ENCODE peak calls at places on chromosomes 4 and X, in four cellular contexts. One of them, this sample, is unnamed.

GRCh38 chr4:7295201-7295916 is 103.0 kb downstream of the SORCS2 start:
- DNase-seq in left lung: peak
- DNase-seq in K562: no peak
- DNase-seq in uterus: peak
- DNase-seq in this sample: no peak

GRCh38 chrX:105765691-105766090 is 56.6 kb upstream of the NRK start:
- DNase-seq in left lung: no peak
- DNase-seq in K562: no peak
- DNase-seq in uterus: no peak
- DNase-seq in this sample: no peak

GRCh38 chrX:53704294-53704693 is 17.8 kb upstream of the HUWE1 start:
- DNase-seq in uterus: no peak
- DNase-seq in left lung: no peak
- DNase-seq in K562: no peak
- DNase-seq in this sample: no peak

GRCh38 chrX:67480789-67481188 is 63.0 kb upstream of the AR start:
- DNase-seq in uterus: no peak
- DNase-seq in K562: no peak
- DNase-seq in left lung: no peak
- DNase-seq in this sample: no peak

GRCh38 chr4:13844740-13845139 is 217.2 kb upstream of the BOD1L1 start:
- DNase-seq in K562: no peak
- DNase-seq in left lung: no peak
- DNase-seq in uterus: no peak
- DNase-seq in this sample: no peak

GRCh38 chr4:145494666-145495065 is 13.0 kb downstream of the SMAD1 start:
- DNase-seq in K562: no peak
- DNase-seq in uterus: no peak
- DNase-seq in left lung: no peak
- DNase-seq in this sample: no peak

GRCh38 chrX:19776753-19777152 is 110.6 kb downstream of the SH3KBP1 start:
- DNase-seq in K562: no peak
- DNase-seq in left lung: no peak
- DNase-seq in uterus: no peak
- DNase-seq in this sample: no peak

GRCh38 chr4:8343051-8343966 is 73.8 kb downstream of the HTRA3 start:
- DNase-seq in left lung: peak
- DNase-seq in K562: no peak
- DNase-seq in uterus: peak
- DNase-seq in this sample: no peak

GRCh38 chr4:140252144-140252741 is 98.3 kb upstream of the MAML3 start:
- DNase-seq in left lung: no peak
- DNase-seq in uterus: peak
- DNase-seq in K562: no peak
- DNase-seq in this sample: peak

GRCh38 chr4:604131-604530 is 21.2 kb upstream of the PDE6B start:
- DNase-seq in left lung: no peak
- DNase-seq in K562: no peak
- DNase-seq in uterus: no peak
- DNase-seq in this sample: no peak

GRCh38 chr4:55808187-55808586 is 11.4 kb upstream of the EXOC1L start:
- DNase-seq in K562: no peak
- DNase-seq in left lung: no peak
- DNase-seq in uterus: no peak
- DNase-seq in this sample: peak

GRCh38 chr4:83552085-83552484 is 16.2 kb downstream of the GPAT3 start:
- DNase-seq in uterus: no peak
- DNase-seq in left lung: no peak
- DNase-seq in K562: no peak
- DNase-seq in this sample: peak

GRCh38 chr4:49032440-49033161 is 46.5 kb downstream of the CWH43 start:
- DNase-seq in uterus: no peak
- DNase-seq in K562: peak
- DNase-seq in left lung: no peak
- DNase-seq in this sample: peak

GRCh38 chr4:83112239-83112638 is 2.3 kb downstream of the PLAC8 start:
- DNase-seq in uterus: no peak
- DNase-seq in K562: no peak
- DNase-seq in left lung: no peak
- DNase-seq in this sample: no peak

GRCh38 chr4:53113433-53114215 is 251.5 kb downstream of the RASL11B start:
- DNase-seq in uterus: no peak
- DNase-seq in K562: no peak
- DNase-seq in left lung: no peak
- DNase-seq in this sample: no peak

GRCh38 chr4:156321203-156321602 is 367.5 kb upstream of the CTSO start:
- DNase-seq in K562: no peak
- DNase-seq in uterus: no peak
- DNase-seq in left lung: no peak
- DNase-seq in this sample: no peak

DNA sequence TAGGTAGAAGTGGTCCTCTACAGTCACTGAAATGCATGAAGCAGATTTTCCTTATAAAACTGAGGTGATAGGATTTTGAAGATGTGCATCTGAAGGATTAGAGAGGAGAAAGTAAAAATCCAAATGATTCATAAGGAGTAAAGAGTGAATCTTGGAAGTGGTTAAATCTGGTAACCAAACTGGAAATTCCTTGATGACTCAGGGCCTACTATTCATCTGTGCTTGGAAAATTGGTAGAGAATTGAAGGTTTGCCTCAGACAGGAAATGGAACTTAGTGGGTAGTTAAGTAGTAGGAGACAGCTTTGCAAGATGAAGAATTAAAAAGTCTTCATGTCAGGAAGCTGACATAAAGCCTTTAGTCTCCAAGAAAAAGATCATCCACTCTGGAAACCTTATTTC is 368.9 kb upstream of the CTSO start:
- DNase-seq in uterus: no peak
- DNase-seq in K562: no peak
- DNase-seq in left lung: no peak
- DNase-seq in this sample: no peak
- H3K4me3 ChIP-seq in uterus: no peak
- H3K4me3 ChIP-seq in K562: no peak
- H3K4me3 ChIP-seq in left lung: no peak
- H3K4me3 ChIP-seq in this sample: no peak

GRCh38 chrX:147478899-147479298 is 432.8 kb upstream of the FMR1 start:
- DNase-seq in left lung: no peak
- DNase-seq in uterus: no peak
- DNase-seq in K562: no peak
- DNase-seq in this sample: no peak

DNA sequence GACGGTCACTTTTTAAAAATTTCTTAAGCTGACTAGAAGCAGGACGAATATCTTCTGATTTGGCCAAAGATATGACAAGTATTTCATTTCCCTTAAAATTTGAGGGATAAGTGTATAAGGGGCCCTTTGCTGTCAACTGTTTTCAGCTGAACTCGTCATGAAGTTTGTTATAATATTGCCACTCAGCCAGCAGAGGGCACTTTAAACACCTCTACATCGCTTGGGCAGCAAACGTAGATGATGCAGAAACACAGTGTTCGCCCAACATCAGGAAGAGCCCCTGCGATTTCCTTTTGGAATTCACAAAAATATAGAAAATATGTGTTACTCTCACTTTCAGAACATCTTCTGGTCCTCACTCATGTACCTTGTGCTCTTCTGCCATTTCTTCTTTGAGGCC is 435.7 kb upstream of the FMR1 start:
- DNase-seq in left lung: no peak
- DNase-seq in uterus: no peak
- DNase-seq in K562: peak
- DNase-seq in this sample: no peak
- TF ChIP-seq CTCF in left lung: no peak
- TF ChIP-seq CTCF in uterus: no peak
- TF ChIP-seq CTCF in K562: no peak
- TF ChIP-seq CTCF in this sample: peak

DNA sequence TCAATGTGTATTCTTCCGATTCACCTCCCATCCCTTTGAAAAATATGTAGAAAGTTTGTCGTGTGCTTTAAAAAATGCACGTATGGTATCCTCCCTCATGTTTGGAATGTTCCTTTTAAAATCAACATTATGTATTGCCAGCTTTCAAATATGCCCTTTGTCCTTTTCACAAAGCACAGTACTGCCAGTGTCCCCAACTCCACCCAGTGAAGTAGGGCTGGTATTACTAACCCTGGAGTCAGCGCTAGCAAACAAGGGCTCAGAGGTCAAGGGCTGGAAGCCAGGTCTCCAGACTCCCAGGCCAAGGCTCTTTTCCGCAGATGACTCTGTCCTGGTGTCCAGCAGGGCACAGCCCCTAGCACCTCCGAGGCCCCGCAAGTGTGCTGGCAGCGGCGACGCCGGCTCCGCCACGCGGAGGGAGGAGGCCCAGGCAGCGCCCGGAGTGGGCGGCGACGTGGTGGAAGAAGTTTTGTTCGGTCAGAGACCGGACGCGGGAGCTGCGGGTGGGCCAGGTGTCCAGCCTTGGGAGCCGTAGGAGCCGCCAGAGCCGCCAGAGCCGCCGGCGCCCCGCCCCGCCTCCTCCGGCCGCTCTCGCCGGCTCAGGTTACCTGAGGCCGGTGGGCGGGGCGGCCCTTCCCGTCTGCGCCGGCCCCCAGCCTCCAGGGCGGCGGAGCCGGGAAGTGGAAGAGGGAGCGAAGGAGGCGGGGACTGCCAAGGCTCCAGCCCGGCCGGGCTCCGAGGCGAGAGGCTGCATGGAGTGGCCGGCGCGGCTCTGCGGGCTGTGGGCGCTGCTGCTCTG is at the start of gene IL13RA1:
- DNase-seq in K562: peak
- DNase-seq in left lung: peak
- DNase-seq in uterus: peak
- DNase-seq in this sample: peak
- H3K4me3 ChIP-seq in K562: peak
- H3K4me3 ChIP-seq in left lung: peak
- H3K4me3 ChIP-seq in uterus: peak
- H3K4me3 ChIP-seq in this sample: peak

GRCh38 chr4:173240696-173241095 is 72.1 kb downstream of the GALNT7 start:
- DNase-seq in left lung: no peak
- DNase-seq in uterus: no peak
- DNase-seq in K562: no peak
- DNase-seq in this sample: no peak

GRCh38 chr4:173235050-173235449 is 66.4 kb downstream of the GALNT7 start:
- DNase-seq in K562: no peak
- DNase-seq in left lung: no peak
- DNase-seq in uterus: no peak
- DNase-seq in this sample: peak

GRCh38 chr4:173231916-173232315 is 63.3 kb downstream of the GALNT7 start:
- DNase-seq in left lung: no peak
- DNase-seq in uterus: no peak
- DNase-seq in K562: peak
- DNase-seq in this sample: no peak

GRCh38 chr4:173237722-173238121 is 69.1 kb downstream of the GALNT7 start:
- DNase-seq in K562: no peak
- DNase-seq in uterus: no peak
- DNase-seq in left lung: no peak
- DNase-seq in this sample: no peak

GRCh38 chr4:173237152-173237551 is 68.5 kb downstream of the GALNT7 start:
- DNase-seq in uterus: no peak
- DNase-seq in K562: peak
- DNase-seq in left lung: no peak
- DNase-seq in this sample: no peak
- TF ChIP-seq CTCF in uterus: no peak
- TF ChIP-seq CTCF in K562: no peak
- TF ChIP-seq CTCF in left lung: no peak
- TF ChIP-seq CTCF in this sample: peak

GRCh38 chr4:174420317-174420716 is 102.0 kb downstream of the HPGD start:
- DNase-seq in left lung: no peak
- DNase-seq in K562: no peak
- DNase-seq in uterus: no peak
- DNase-seq in this sample: no peak

GRCh38 chr4:174427562-174428140 is 94.6 kb downstream of the HPGD start:
- DNase-seq in left lung: no peak
- DNase-seq in uterus: no peak
- DNase-seq in K562: no peak
- DNase-seq in this sample: no peak

GRCh38 chr4:174425669-174426068 is 96.6 kb downstream of the HPGD start:
- DNase-seq in K562: no peak
- DNase-seq in left lung: no peak
- DNase-seq in uterus: no peak
- DNase-seq in this sample: no peak

GRCh38 chr4:174422893-174423256 is 99.4 kb downstream of the HPGD start:
- DNase-seq in uterus: no peak
- DNase-seq in left lung: no peak
- DNase-seq in K562: no peak
- DNase-seq in this sample: no peak

GRCh38 chr4:174423257-174423944 is 98.9 kb downstream of the HPGD start:
- DNase-seq in left lung: no peak
- DNase-seq in uterus: peak
- DNase-seq in K562: peak
- DNase-seq in this sample: peak
- H3K4me3 ChIP-seq in left lung: no peak
- H3K4me3 ChIP-seq in uterus: no peak
- H3K4me3 ChIP-seq in K562: no peak
- H3K4me3 ChIP-seq in this sample: no peak

DNA sequence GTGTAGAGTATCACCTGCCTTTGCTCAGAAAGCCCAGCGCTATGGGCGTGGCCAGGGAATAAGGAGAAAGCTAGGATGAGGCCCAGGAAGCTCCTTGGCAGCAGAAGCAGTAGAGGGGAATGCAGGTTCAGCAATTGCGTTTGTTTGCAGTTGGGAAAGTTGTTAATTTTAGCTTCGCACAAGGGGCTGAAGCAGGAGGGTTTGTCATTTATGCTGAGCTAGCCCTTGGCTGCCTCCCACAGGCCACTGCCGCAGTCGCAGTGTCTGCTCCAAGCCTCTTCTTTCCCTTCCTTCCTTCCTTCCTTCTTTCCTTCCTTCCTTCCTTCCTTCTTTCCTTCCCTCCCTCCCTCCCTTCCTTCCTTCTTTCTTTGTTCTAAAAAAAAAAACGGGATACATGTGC is 21.5 kb downstream of the FRMPD3 start:
- DNase-seq in K562: no peak
- DNase-seq in left lung: no peak
- DNase-seq in uterus: no peak
- DNase-seq in this sample: no peak
- TF ChIP-seq CTCF in K562: peak
- TF ChIP-seq CTCF in left lung: no peak
- TF ChIP-seq CTCF in uterus: no peak
- TF ChIP-seq CTCF in this sample: no peak

DNA sequence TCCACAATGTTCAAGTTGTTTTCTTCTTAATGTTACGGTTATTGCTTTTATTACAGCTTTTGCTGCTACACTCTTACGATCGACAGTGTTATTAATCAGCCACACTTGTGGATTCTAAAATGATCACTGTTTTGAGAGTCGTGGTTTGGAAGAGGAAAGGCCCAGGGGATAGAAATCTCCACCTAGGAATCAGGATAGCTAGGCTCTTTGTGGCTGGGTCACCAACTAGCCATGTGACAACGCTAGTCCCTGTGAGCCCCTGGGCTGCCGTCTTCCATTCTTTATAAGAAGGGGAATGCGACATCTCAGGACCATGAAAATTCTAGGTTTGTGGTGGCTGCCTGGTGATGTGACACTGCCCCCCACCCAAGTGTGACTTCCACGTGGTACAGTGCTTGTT is 380 bp downstream of the SLC34A2 start:
- DNase-seq in uterus: no peak
- DNase-seq in left lung: no peak
- DNase-seq in K562: no peak
- DNase-seq in this sample: no peak
- H3K4me3 ChIP-seq in uterus: no peak
- H3K4me3 ChIP-seq in left lung: peak
- H3K4me3 ChIP-seq in K562: no peak
- H3K4me3 ChIP-seq in this sample: no peak

This sample was measured in BE2C.